ENCODE peak calls at places on chromosomes 3 and 15, in five cellular contexts. B is trophoblast cell, K is H9, E is mesenchymal stem cell, A is H1. Q is an unnamed sample.
A peak's percentile ranks its signal among the peaks of the same experiment; 100 is the strongest.

GRCh38 chr3:182713743-182714517 is 79.4 kb upstream of the ATP11B start:
- DNase-seq in A (no peak), E (peak; percentile 73), K (no peak), B (peak; percentile 22), Q (no peak)

GRCh38 chr15:88274534-88275460 is 18.3 kb upstream of the NTRK3 start:
- DNase-seq in A (peak; percentile 89), K (peak; percentile 81), B (peak; percentile 44), E (peak; percentile 58), Q (peak; percentile 76)

GRCh38 chr3:183178833-183179549 is 16.5 kb upstream of the LAMP3 start:
- DNase-seq in K (peak; percentile 72), B (no peak), E (peak; percentile 48), A (peak; percentile 77), Q (peak; percentile 60)

GRCh38 chr15:53576841-53577240 is 182.6 kb downstream of the WDR72 start:
- DNase-seq in A (no peak), E (no peak), B (no peak), K (no peak), Q (no peak)

GRCh38 chr3:78589778-78590177 is 1178.0 kb downstream of the ROBO1 start:
- DNase-seq in K (no peak), E (peak; percentile 30), B (no peak), A (no peak), Q (no peak)

GRCh38 chr3:33665294-33665693 is 52.8 kb downstream of the CLASP2 start:
- DNase-seq in A (no peak), K (no peak), B (no peak), E (no peak), Q (no peak)

GRCh38 chr3:19559724-19560442 is 374.1 kb downstream of the EFHB start:
- DNase-seq in E (no peak), K (no peak), B (no peak), A (no peak), Q (no peak)

GRCh38 chr15:56699743-56700142 is 33.6 kb downstream of the ZNF280D start:
- DNase-seq in K (no peak), E (no peak), B (no peak), A (no peak), Q (no peak)

GRCh38 chr15:48330855-48331795 is at the start of gene DUT:
- DNase-seq in E (peak; percentile 88), B (peak; percentile 70), A (peak; percentile 84), K (peak; percentile 75), Q (peak; percentile 80)

GRCh38 chr3:178982138-178982537 is 89.5 kb downstream of the ZMAT3 start:
- DNase-seq in A (no peak), B (no peak), E (no peak), K (no peak), Q (no peak)

GRCh38 chr15:74327756-74328155 is 39.7 kb downstream of the CYP11A1 start:
- DNase-seq in B (no peak), K (no peak), E (no peak), A (no peak), Q (no peak)

GRCh38 chr3:66053783-66054094 is 15.0 kb upstream of the MAGI1 start:
- DNase-seq in E (no peak), A (no peak), B (no peak), K (no peak), Q (no peak)

GRCh38 chr15:59688383-59688887 is 685 bp downstream of the BNIP2 start:
- DNase-seq in A (no peak), K (no peak), E (peak; percentile 88), B (peak; percentile 44), Q (peak; percentile 27)

GRCh38 chr3:87006844-87007439 is 16.0 kb upstream of the VGLL3 start:
- DNase-seq in K (no peak), A (no peak), B (no peak), E (peak; percentile 5), Q (no peak)

GRCh38 chr3:135706758-135707375 is 258.7 kb upstream of the PPP2R3A start:
- DNase-seq in E (no peak), B (no peak), A (no peak), K (no peak), Q (no peak)

GRCh38 chr3:41701196-41701698 is 260.7 kb downstream of the ULK4 start:
- DNase-seq in B (no peak), K (no peak), E (no peak), A (no peak), Q (no peak)

GRCh38 chr3:58630081-58630709 is 36.4 kb downstream of the FAM3D start:
- DNase-seq in K (peak; percentile 78), B (peak; percentile 13), E (peak; percentile 65), A (peak; percentile 96), Q (peak; percentile 71)

GRCh38 chr3:24363242-24363641 is 131.4 kb downstream of the THRB start:
- DNase-seq in A (no peak), E (peak; percentile 38), B (peak; percentile 45), K (no peak), Q (no peak)

GRCh38 chr3:7754653-7755052 is 747.0 kb upstream of the LMCD1 start:
- DNase-seq in A (no peak), B (no peak), E (no peak), K (no peak), Q (no peak)

GRCh38 chr3:46905191-46905560 is 27.7 kb downstream of the PTH1R start:
- DNase-seq in B (no peak), K (no peak), A (no peak), E (no peak), Q (no peak)

GRCh38 chr3:39255503-39256325 is 24.1 kb downstream of the CX3CR1 start:
- DNase-seq in E (no peak), A (no peak), B (no peak), K (no peak), Q (no peak)

GRCh38 chr15:44501768-44502366 is 35.1 kb upstream of the EIF3J start:
- DNase-seq in A (no peak), B (no peak), E (peak; percentile 68), K (no peak), Q (peak; percentile 1)

GRCh38 chr15:77537006-77537405 is 95.7 kb downstream of the LINGO1 start:
- DNase-seq in B (no peak), A (no peak), E (no peak), K (no peak), Q (no peak)

GRCh38 chr3:178671261-178672191 is 135.3 kb downstream of the KCNMB2 start:
- DNase-seq in B (no peak), A (no peak), K (no peak), E (peak; percentile 44), Q (no peak)

GRCh38 chr3:46110701-46111493 is 83.6 kb upstream of the XCR1 start:
- DNase-seq in E (peak; percentile 66), B (peak; percentile 71), A (no peak), K (no peak), Q (no peak)

GRCh38 chr3:195352895-195353488 is 82.0 kb upstream of the XXYLT1 start:
- DNase-seq in A (no peak), E (peak; percentile 88), K (no peak), B (peak; percentile 3), Q (no peak)

GRCh38 chr3:133271491-133271890 is 128.4 kb upstream of the BFSP2 start:
- DNase-seq in E (no peak), B (no peak), K (no peak), A (no peak), Q (no peak)

GRCh38 chr3:126065876-126066275 is 18.0 kb downstream of the SLC41A3 start:
- DNase-seq in K (no peak), E (no peak), B (no peak), A (no peak), Q (no peak)
- H2BK12ac ChIP-seq in K (no peak overlapping the region), E (no peak overlapping the region), B (no peak overlapping the region), A (no peak overlapping the region), Q (no peak overlapping the region)

GRCh38 chr15:67164811-67165652 is 89.4 kb downstream of the AAGAB start:
- DNase-seq in K (peak; percentile 87), B (no peak), A (peak; percentile 74), E (no peak), Q (no peak)
- H3K23ac ChIP-seq in K (no peak overlapping the region), B (no peak overlapping the region), A (no peak overlapping the region), E (peak overlapping the region; percentile 37), Q (no peak overlapping the region)

DNA sequence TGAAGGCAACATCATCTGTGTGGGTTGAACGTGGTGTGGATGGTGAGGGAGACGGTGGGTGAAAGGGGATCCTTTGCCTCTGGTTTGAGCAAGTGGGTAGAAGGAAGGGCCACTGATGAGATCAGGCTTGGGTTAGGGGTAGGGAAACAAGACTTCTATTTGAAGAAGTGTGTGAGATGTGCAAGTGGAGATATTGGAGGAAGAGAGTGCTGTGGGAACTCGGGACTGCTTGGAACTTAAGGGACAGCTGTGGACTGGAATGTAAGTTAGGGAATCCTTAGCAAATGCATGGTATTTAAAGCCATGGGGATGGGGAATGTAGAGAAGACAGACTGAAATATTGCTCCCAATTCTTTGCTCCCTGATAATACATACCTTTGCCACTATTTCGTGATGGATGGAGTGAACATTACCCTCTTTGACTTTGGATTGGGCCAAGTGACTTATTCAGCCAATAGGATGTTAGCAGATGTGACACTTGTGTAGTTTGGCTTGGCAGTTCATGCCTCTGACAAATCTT is 30.2 kb upstream of the AMOTL2 start:
- DNase-seq in K (no peak), E (no peak), A (no peak), B (peak; percentile 30), Q (no peak)
- H2BK12ac ChIP-seq in K (no peak overlapping the region), E (no peak overlapping the region), A (peak overlapping the region; percentile 72), B (no peak overlapping the region), Q (no peak overlapping the region)

GRCh38 chr15:63551400-63551799 is 45.8 kb upstream of the FBXL22 start:
- DNase-seq in A (no peak), E (peak; percentile 30), B (no peak), K (no peak), Q (no peak)
- H3K23ac ChIP-seq in A (no peak overlapping the region), E (no peak overlapping the region), B (no peak overlapping the region), K (no peak overlapping the region), Q (no peak overlapping the region)

GRCh38 chr3:196942226-196942914 is at the start of gene NCBP2:
- DNase-seq in E (peak; percentile 98), A (peak; percentile 99), B (peak; percentile 99), K (peak; percentile 98), Q (peak; percentile 97)
- H2BK12ac ChIP-seq in E (no peak within 1 kb of the TSS), A (no peak within 1 kb of the TSS), B (no peak within 1 kb of the TSS), K (no peak within 1 kb of the TSS), Q (no peak within 1 kb of the TSS)

DNA sequence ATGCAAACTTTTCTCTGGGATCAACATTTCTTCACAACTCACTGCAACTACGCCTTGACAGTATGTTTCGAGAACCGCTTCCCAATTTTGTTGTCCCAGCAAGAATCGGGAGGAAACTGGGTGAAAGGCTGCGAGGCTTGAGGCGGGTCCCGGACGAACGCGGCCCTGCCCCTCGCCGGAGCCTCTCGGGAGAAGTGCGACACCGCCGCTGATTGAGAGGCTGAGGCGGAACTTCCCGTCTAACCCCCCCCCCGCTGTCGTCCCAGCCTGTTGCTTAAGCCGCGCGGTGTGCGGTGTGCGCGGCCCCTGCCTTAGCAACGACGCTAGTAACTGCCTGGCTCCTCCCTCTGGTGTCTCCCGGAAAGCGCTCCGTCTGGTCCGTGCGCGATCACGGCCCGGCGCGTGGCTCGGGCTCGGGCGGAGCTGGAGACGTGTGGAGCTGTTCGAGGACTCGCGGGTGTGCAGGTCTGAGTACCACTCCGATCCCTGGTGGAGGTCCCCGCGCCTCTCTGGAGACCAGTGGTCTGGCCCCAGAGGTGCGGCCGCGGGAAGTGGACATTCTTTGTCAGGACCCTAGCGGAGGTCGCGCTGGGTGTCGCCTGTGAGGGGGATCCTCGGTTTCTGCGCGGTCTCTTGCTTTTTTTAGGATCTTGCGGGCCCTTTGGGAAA is at the start of the genes DTWD1 and FAM227B:
- DNase-seq in B (peak; percentile 97), E (peak; percentile 98), K (peak; percentile 97), A (peak; percentile 87), Q (peak; percentile 93)
- H3K23ac ChIP-seq in B (no peak within 1 kb of the TSS), E (peak within 1 kb of the TSS; percentile 34), K (no peak within 1 kb of the TSS), A (no peak within 1 kb of the TSS), Q (peak within 1 kb of the TSS; percentile 97)